ENCODE peak calls at places on chromosomes 6 and 20, in five cellular contexts. W is keratinocyte; D is AG20443; R is progenitor cell of endocrine pancreas; M is CD8-positive, alpha-beta memory T cell. Z is an unnamed sample.

GRCh38 chr6:104711371-104711770 is 148.3 kb downstream of the HACE1 start:
- DNase-seq in W (no peak), D (peak; percentile 33), R (no peak), M (no peak), Z (no peak)

GRCh38 chr20:64077094-64077493 is 2.2 kb downstream of the RGS19 start:
- DNase-seq in W (no peak), D (no peak), R (no peak), M (peak; percentile 37), Z (no peak)

GRCh38 chr6:44257007-44257752 is at the start of gene SLC35B2:
- DNase-seq in W (no peak), D (peak; percentile 94), R (peak; percentile 65), M (peak; percentile 77), Z (peak; percentile 69)

GRCh38 chr20:62762376-62762775 is 33.9 kb upstream of the MRGBP start:
- DNase-seq in W (no peak), D (no peak), R (no peak), M (no peak), Z (no peak)

GRCh38 chr6:1381397-1382330 is 7.7 kb upstream of the FOXF2 start:
- DNase-seq in W (no peak), D (peak; percentile 86), R (peak; percentile 85), M (peak; percentile 46), Z (peak; percentile 91)

GRCh38 chr6:43060034-43060754 is 763 bp downstream of the KLC4 start:
- DNase-seq in W (no peak), D (no peak), R (no peak), M (no peak), Z (no peak)

GRCh38 chr6:38638941-38639497 is 710 bp downstream of the BTBD9 start:
- DNase-seq in W (no peak), D (peak; percentile 73), R (peak; percentile 18), M (peak; percentile 74), Z (peak; percentile 31)

GRCh38 chr6:164185342-164185920 is 770.9 kb downstream of the QKI start:
- DNase-seq in W (no peak), D (no peak), R (no peak), M (no peak), Z (no peak)

GRCh38 chr20:8898823-8899222 is 170.1 kb upstream of the PLCB4 start:
- DNase-seq in W (no peak), D (no peak), R (no peak), M (no peak), Z (no peak)

GRCh38 chr6:89525786-89526562 is 93.0 kb downstream of the ANKRD6 start:
- DNase-seq in W (no peak), D (no peak), R (no peak), M (no peak), Z (no peak)

GRCh38 chr20:3156811-3157619 is 2.6 kb downstream of the FASTKD5 start:
- DNase-seq in W (no peak), D (no peak), R (no peak), M (peak; percentile 48), Z (no peak)

GRCh38 chr6:139187489-139187888 is 52.6 kb downstream of the HECA start:
- DNase-seq in W (no peak), D (no peak), R (no peak), M (no peak), Z (no peak)

GRCh38 chr20:52410746-52411317 is 219.3 kb upstream of the ZFP64 start:
- DNase-seq in W (no peak), D (peak; percentile 56), R (no peak), M (no peak), Z (no peak)

GRCh38 chr6:20400476-20401402 is 940 bp upstream of the E2F3 start:
- DNase-seq in W (no peak), D (peak; percentile 35), R (peak; percentile 28), M (peak; percentile 32), Z (peak; percentile 21)

GRCh38 chr20:40814328-40814960 is 125.4 kb upstream of the MAFB start:
- DNase-seq in W (no peak), D (no peak), R (no peak), M (no peak), Z (no peak)

GRCh38 chr20:52994184-52994970 is 22.2 kb downstream of the TSHZ2 start:
- DNase-seq in W (no peak), D (no peak), R (no peak), M (no peak), Z (no peak)

GRCh38 chr6:18997375-18997826 is 610.3 kb downstream of the RNF144B start:
- DNase-seq in W (no peak), D (peak; percentile 66), R (no peak), M (no peak), Z (no peak)

GRCh38 chr20:57653910-57654309 is 33.7 kb upstream of the ZBP1 start:
- DNase-seq in W (no peak), D (peak; percentile 10), R (no peak), M (no peak), Z (peak; percentile 1)

GRCh38 chr20:47792021-47792618 is 6.8 kb upstream of the SULF2 start:
- DNase-seq in W (no peak), D (peak; percentile 80), R (no peak), M (no peak), Z (no peak)

GRCh38 chr6:16764188-16764950 is 3.1 kb upstream of the ATXN1 start:
- DNase-seq in W (no peak), D (no peak), R (no peak), M (peak; percentile 17), Z (no peak)

GRCh38 chr20:4545526-4545925 is 176.2 kb upstream of the PRND start:
- DNase-seq in W (no peak), D (no peak), R (no peak), M (no peak), Z (no peak)

GRCh38 chr20:54980321-54980960 is 505.0 kb downstream of the DOK5 start:
- DNase-seq in W (no peak), D (no peak), R (no peak), M (no peak), Z (no peak)

GRCh38 chr20:62117658-62118057 is 4.6 kb upstream of the LSM14B start:
- DNase-seq in W (no peak), D (no peak), R (no peak), M (peak; percentile 91), Z (no peak)

GRCh38 chr20:3398681-3399252 is 8.7 kb downstream of the DNAAF9 start:
- DNase-seq in W (no peak), D (peak; percentile 23), R (no peak), M (no peak), Z (no peak)

GRCh38 chr20:34751453-34751852 is 47.3 kb downstream of the TP53INP2 start:
- DNase-seq in W (no peak), D (no peak), R (no peak), M (no peak), Z (no peak)

GRCh38 chr6:127992144-127992543 is 91.3 kb upstream of the THEMIS start:
- DNase-seq in W (no peak), D (no peak), R (no peak), M (no peak), Z (no peak)

GRCh38 chr6:31797607-31798006 is 2.1 kb upstream of the VARS1 start:
- DNase-seq in W (no peak), D (no peak), R (no peak), M (peak; percentile 39), Z (no peak)

GRCh38 chr6:158605266-158605878 is 39.2 kb downstream of the DYNLT1 start:
- DNase-seq in W (peak; percentile 33), D (peak; percentile 88), R (peak; percentile 27), M (peak; percentile 41), Z (peak; percentile 79)

GRCh38 chr6:147022041-147022440 is 182.2 kb upstream of the STXBP5 start:
- DNase-seq in W (peak; percentile 11), D (no peak), R (no peak), M (no peak), Z (no peak)

GRCh38 chr6:48068326-48069191 is 42.4 kb downstream of the PTCHD4 start:
- DNase-seq in W (no peak), D (peak; percentile 10), R (peak; percentile 21), M (no peak), Z (peak; percentile 30)

GRCh38 chr20:58135441-58136170 is 92.8 kb downstream of the ANKRD60 start:
- DNase-seq in W (peak; percentile 28), D (no peak), R (no peak), M (no peak), Z (no peak)

GRCh38 chr20:63898882-63899558 is 4.1 kb downstream of the DNAJC5 start:
- DNase-seq in W (no peak), D (no peak), R (no peak), M (peak; percentile 21), Z (no peak)

GRCh38 chr6:132259070-132259469 is 142.2 kb downstream of the MOXD1 start:
- DNase-seq in W (no peak), D (peak; percentile 48), R (no peak), M (no peak), Z (no peak)

GRCh38 chr6:390914-391558 is 516 bp upstream of the IRF4 start:
- DNase-seq in W (no peak), D (no peak), R (no peak), M (no peak), Z (no peak)

GRCh38 chr6:73024598-73024997 is 200.7 kb downstream of the KHDC1L start:
- DNase-seq in W (no peak), D (no peak), R (no peak), M (no peak), Z (no peak)

GRCh38 chr6:11067348-11067747 is 23.2 kb upstream of the ELOVL2 start:
- DNase-seq in W (no peak), D (no peak), R (no peak), M (no peak), Z (no peak)